ENCODE peak calls at places on chromosomes 11 and 22, in ten cellular contexts. W is colonic mucosa; J is MM.1S; O is upper lobe of right lung; B is AG04450; H is CD4-positive, CD25-positive, alpha-beta regulatory T cell; M is CD8-positive, alpha-beta memory T cell; D is HL-60; F is aorta; N is brain microvascular endothelial cell. V is an unnamed sample.
A peak's percentile ranks its signal among the peaks of the same experiment; 100 is the strongest.

GRCh38 chr11:60377737-60378136 is 595 bp upstream of the MS4A7 start:
- DNase-seq in B (no peak), N (no peak), M (no peak), F (peak; percentile 85), J (no peak), H (no peak), W (peak; percentile 36), O (peak; percentile 75), D (peak; percentile 61), V (no peak)

GRCh38 chr22:25475554-25476022 is 88.9 kb upstream of the GRK3 start:
- DNase-seq in O (no peak), D (no peak), B (no peak), J (no peak), W (no peak), F (no peak), N (peak; percentile 83), M (no peak), H (no peak), V (no peak)

GRCh38 chr22:42895087-42895486 is 38.0 kb upstream of the ARFGAP3 start:
- DNase-seq in W (no peak), M (peak; percentile 6), F (peak; percentile 46), H (no peak), B (no peak), J (no peak), O (no peak), D (peak; percentile 61), N (no peak), V (no peak)

GRCh38 chr11:57163160-57163868 is 18.4 kb upstream of the LRRC55 start:
- DNase-seq in J (no peak), N (no peak), B (no peak), F (no peak), W (no peak), D (no peak), O (no peak), M (no peak), H (no peak), V (no peak)

GRCh38 chr11:94960488-94960887 is 12.9 kb downstream of the CWC15 start:
- DNase-seq in H (no peak), D (no peak), M (no peak), J (no peak), O (no peak), N (no peak), W (no peak), F (no peak), B (no peak), V (no peak)

GRCh38 chr11:8959546-8960166 is 4.6 kb downstream of the TMEM9B start:
- DNase-seq in H (no peak), B (peak; percentile 68), D (peak; percentile 47), W (peak; percentile 58), O (no peak), N (peak; percentile 73), J (peak; percentile 82), F (no peak), M (no peak), V (no peak)

GRCh38 chr11:62930157-62930556 is 9.0 kb upstream of the CHRM1 start:
- DNase-seq in F (no peak), D (no peak), O (peak; percentile 32), J (no peak), B (no peak), M (no peak), W (no peak), H (no peak), N (no peak), V (no peak)

GRCh38 chr11:56906683-56907148 is 82.0 kb upstream of the OR5AK2 start:
- DNase-seq in W (peak; percentile 36), F (no peak), D (no peak), N (no peak), J (no peak), M (no peak), B (no peak), H (no peak), O (no peak), V (no peak)

GRCh38 chr11:12182650-12183511 is 72.5 kb downstream of the MICAL2 start:
- DNase-seq in H (no peak), J (no peak), W (no peak), D (no peak), N (peak; percentile 97), M (no peak), F (no peak), O (no peak), B (peak; percentile 94), V (no peak)

GRCh38 chr11:117145393-117145761 is 1.3 kb downstream of the PAFAH1B2 start:
- DNase-seq in J (peak; percentile 20), B (no peak), W (peak; percentile 30), N (peak; percentile 32), O (no peak), D (no peak), M (no peak), H (no peak), F (no peak), V (no peak)

DNA sequence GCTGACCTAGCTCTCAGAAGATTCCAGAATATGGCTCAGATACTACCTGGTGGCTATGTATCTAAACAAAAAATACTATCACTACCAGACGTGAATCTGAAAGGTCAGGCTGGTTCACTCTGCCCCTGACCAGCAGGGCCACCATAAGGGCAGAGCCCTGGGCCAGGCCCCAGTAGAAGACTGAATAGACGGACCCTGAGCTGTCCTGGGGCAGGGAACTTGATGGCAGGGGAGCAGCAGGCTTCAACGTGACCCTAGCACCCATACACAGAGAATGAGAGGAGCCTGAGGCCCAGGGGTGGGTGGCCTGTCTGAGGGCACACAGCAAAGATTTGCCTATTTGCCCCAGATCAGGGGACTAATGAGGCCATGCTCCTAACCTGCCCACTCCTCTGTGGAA is 6.6 kb upstream of the RNF185 start:
- DNase-seq in F (no peak), W (no peak), J (no peak), M (no peak), B (no peak), O (peak; percentile 6), D (no peak), N (no peak), H (no peak), V (no peak)
- H3K4me3 ChIP-seq in F (no peak overlapping the region), W (no peak overlapping the region), J (no peak overlapping the region), M (no peak overlapping the region), B (no peak overlapping the region), O (no peak overlapping the region), D (no peak overlapping the region), N (no peak overlapping the region), H (no peak overlapping the region), V (no peak overlapping the region)

DNA sequence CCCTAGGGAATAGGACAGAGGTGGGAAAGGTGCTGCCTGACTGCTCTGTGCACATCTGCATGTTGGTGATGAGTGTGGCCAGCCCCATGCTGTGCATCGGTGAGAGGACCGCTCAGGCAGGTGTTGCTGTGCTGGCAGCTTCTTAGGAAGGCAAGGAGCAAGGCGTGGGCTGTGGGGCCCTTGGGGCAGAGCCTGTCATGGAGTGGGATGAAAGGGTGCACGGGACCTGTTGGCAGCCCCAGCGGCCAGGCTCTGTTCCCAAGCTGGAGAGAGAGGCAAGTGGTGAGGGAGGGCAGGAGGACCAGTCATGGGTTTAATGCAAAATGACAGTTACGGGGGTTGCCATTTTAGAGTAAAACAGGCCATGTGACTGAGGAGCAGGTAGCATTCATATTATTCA is 78.3 kb downstream of the ZBTB16 start:
- DNase-seq in B (no peak), J (no peak), W (no peak), F (no peak), N (no peak), O (no peak), M (no peak), D (no peak), H (no peak), V (no peak)
- H3K27ac ChIP-seq in B (no peak overlapping the region), J (no peak overlapping the region), W (no peak overlapping the region), F (peak overlapping the region; percentile 66), N (no peak overlapping the region), O (no peak overlapping the region), M (no peak overlapping the region), D (no peak overlapping the region), H (no peak overlapping the region), V (no peak overlapping the region)

GRCh38 chr11:70220920-70221319 is 17.8 kb downstream of the FADD start:
- DNase-seq in N (no peak), J (no peak), F (no peak), H (no peak), W (no peak), B (no peak), M (no peak), D (no peak), O (no peak), V (no peak)

GRCh38 chr11:70230151-70230839 is 27.2 kb downstream of the FADD start:
- DNase-seq in M (no peak), O (no peak), W (no peak), B (no peak), D (no peak), F (peak; percentile 2), N (no peak), J (no peak), H (no peak), V (no peak)

GRCh38 chr11:70229737-70230136 is 26.6 kb downstream of the FADD start:
- DNase-seq in J (no peak), O (no peak), M (no peak), H (no peak), F (peak; percentile 19), D (no peak), B (no peak), W (no peak), N (no peak), V (no peak)

GRCh38 chr11:70226967-70227366 is 23.9 kb downstream of the FADD start:
- DNase-seq in W (no peak), D (no peak), M (no peak), J (no peak), H (no peak), O (no peak), B (no peak), N (no peak), F (peak; percentile 21), V (no peak)

DNA sequence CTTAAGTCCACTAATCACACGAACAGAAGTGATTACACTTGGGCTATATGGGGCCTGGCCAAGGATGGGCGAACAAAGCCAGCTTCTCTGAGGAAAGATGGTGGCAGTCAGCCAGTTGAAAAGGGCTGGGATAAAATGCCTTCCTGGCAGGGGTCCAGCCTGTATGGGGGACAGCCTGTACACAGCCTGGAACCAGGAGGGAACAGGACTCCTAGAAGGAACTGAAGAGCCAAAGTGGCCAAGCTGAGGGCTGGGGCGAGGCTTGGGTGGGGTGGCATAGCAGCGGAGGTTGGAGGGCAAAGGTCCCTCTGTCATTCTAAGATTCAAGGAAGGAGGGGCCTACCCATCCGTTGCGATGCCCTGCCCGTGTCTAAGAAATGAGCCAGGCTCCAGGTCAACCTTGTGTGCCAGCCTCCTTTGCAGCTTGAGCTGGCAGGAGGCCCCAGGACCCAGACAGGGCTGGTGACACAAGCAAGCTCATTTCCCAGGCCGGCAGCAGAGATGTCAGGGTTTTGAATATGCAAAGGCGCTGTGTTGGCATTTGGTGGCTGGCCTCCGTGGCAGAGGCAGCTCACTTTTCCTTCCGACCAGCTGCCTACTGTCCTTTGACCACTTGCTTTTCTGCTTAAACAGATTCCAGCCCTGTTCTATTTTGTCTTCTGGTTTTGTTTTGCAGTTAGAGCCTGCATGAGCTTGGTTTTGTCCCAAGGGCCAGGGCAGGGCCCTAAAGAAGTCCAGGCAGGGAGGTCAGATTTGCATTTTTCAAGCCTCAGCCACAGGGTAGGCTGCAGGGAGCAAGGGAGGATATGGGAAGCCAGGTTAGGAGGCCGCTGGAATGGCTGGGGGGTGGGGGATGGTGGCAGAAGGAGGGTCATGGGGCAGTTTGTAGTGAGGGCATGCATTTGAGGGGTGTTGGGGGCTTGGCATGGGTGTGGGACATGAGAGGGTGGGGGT is 22.8 kb downstream of the FADD start:
- DNase-seq in H (no peak), O (no peak), F (peak; percentile 49), D (no peak), J (no peak), W (peak; percentile 94), B (no peak), N (no peak), M (no peak), V (no peak)
- H3K4me3 ChIP-seq in H (no peak overlapping the region), O (no peak overlapping the region), F (no peak overlapping the region), D (no peak overlapping the region), J (no peak overlapping the region), W (no peak overlapping the region), B (no peak overlapping the region), N (no peak overlapping the region), M (no peak overlapping the region), V (no peak overlapping the region)

GRCh38 chr11:44861829-44862545 is 88.7 kb downstream of the TP53I11 start:
- DNase-seq in J (peak; percentile 98), F (peak; percentile 95), B (peak; percentile 98), D (peak; percentile 76), N (peak; percentile 99), O (peak; percentile 75), W (peak; percentile 54), H (peak; percentile 18), M (peak; percentile 68), V (no peak)
- H3K27ac ChIP-seq in J (peak overlapping the region; percentile 58), F (peak overlapping the region; percentile 89), B (peak overlapping the region; percentile 99), D (no peak overlapping the region), N (peak overlapping the region; percentile 11), O (peak overlapping the region; percentile 36), W (peak overlapping the region; percentile 70), H (no peak overlapping the region), M (no peak overlapping the region), V (no peak overlapping the region)

V was measured in SK-N-MC.